ENCODE peak calls at places on chromosomes 11 and 22, in eight cellular contexts. K is AG04450, S is MCF 10A, B is endodermal cell, W is fibroblast of mammary gland, C is coronary artery, G is heart right ventricle, U is progenitor cell of endocrine pancreas. V is an unnamed sample.

GRCh38 chr11:59413646-59414045 is 12.6 kb downstream of the OR5A2 start:
- DNase-seq in K (no peak), B (no peak), S (no peak), C (no peak), G (no peak), U (no peak), W (no peak), V (no peak)

GRCh38 chr22:25903294-25903693 is 161.3 kb downstream of the MYO18B start:
- DNase-seq in G (no peak), B (peak), U (no peak), K (no peak), S (no peak), C (no peak), W (no peak), V (peak)

GRCh38 chr11:134374171-134374570 is 37.9 kb downstream of the B3GAT1 start:
- DNase-seq in G (no peak), B (no peak), W (no peak), K (no peak), S (no peak), C (no peak), U (no peak), V (no peak)

GRCh38 chr11:63813563-63814382 is 517 bp downstream of the SPINDOC start:
- DNase-seq in C (no peak), K (no peak), W (peak), G (peak), U (peak), S (peak), B (peak), V (peak)

GRCh38 chr22:24434472-24435322 is 7.3 kb downstream of the ADORA2A start:
- DNase-seq in C (peak), U (no peak), B (peak), G (no peak), K (no peak), W (no peak), S (no peak), V (no peak)

GRCh38 chr11:16001899-16002426 is 354.4 kb downstream of the SOX6 start:
- DNase-seq in B (no peak), G (no peak), S (peak), K (peak), C (no peak), W (peak), U (no peak), V (no peak)

GRCh38 chr22:44151661-44152060 is 29.1 kb upstream of the PARVG start:
- DNase-seq in S (peak), U (no peak), B (no peak), G (no peak), W (peak), K (peak), C (no peak), V (no peak)

GRCh38 chr11:128095459-128096096 is 491.8 kb downstream of the ETS1 start:
- DNase-seq in G (no peak), W (peak), S (peak), U (no peak), K (peak), B (no peak), C (no peak), V (no peak)

GRCh38 chr11:86274503-86274902 is 27.5 kb upstream of the HIKESHI start:
- DNase-seq in G (no peak), C (no peak), K (no peak), S (peak), U (no peak), B (peak), W (no peak), V (no peak)

GRCh38 chr11:124481365-124482323 is 36.1 kb upstream of the OR8B8 start:
- DNase-seq in C (no peak), K (peak), W (peak), S (peak), G (no peak), U (no peak), B (peak), V (no peak)

GRCh38 chr11:122655527-122656072 is at the start of gene UBASH3B:
- DNase-seq in S (peak), B (peak), K (no peak), W (peak), C (peak), G (peak), U (peak), V (peak)

GRCh38 chr11:122656073-122656630 is 630 bp downstream of the UBASH3B start:
- DNase-seq in G (peak), B (no peak), U (no peak), C (peak), S (peak), K (no peak), W (peak), V (peak)

GRCh38 chr11:122659676-122660571 is 4.4 kb downstream of the UBASH3B start:
- DNase-seq in G (no peak), B (no peak), U (no peak), S (no peak), W (no peak), K (no peak), C (no peak), V (no peak)

GRCh38 chr11:122653911-122654310 is 1.6 kb upstream of the UBASH3B start:
- DNase-seq in G (no peak), B (no peak), C (no peak), S (no peak), W (peak), K (no peak), U (no peak), V (no peak)

DNA sequence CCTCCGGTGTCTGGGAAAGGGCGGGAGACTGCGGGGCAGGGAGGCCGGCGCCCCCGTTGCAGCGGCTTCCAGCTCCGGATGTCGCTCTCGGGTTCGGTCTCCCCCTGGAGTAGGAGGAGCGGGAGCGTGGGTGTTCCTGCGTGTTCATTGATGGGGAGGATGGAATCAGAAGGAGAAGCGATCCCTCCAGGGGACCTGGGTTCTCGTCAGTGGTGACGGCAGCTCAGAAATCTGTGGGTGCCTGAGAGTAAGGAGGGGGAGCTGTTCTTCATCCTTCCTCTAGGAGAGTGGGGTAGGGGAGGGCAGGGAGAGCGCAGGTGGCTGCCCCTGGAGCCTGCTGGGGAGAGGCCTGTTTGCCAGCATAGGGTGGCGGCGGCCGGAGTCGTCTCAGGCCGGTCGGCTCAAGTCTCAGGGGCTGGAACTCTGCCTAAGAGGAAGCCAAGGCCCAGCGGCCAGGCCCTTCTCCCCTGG is 1.1 kb downstream of the UBASH3B start:
- DNase-seq in K (no peak), W (peak), U (peak), C (no peak), B (peak), G (peak), S (no peak), V (peak)
- TF ChIP-seq CTCF in K (peak), W (no peak), U (no peak), C (no peak), B (peak), G (no peak), S (no peak), V (no peak)

DNA sequence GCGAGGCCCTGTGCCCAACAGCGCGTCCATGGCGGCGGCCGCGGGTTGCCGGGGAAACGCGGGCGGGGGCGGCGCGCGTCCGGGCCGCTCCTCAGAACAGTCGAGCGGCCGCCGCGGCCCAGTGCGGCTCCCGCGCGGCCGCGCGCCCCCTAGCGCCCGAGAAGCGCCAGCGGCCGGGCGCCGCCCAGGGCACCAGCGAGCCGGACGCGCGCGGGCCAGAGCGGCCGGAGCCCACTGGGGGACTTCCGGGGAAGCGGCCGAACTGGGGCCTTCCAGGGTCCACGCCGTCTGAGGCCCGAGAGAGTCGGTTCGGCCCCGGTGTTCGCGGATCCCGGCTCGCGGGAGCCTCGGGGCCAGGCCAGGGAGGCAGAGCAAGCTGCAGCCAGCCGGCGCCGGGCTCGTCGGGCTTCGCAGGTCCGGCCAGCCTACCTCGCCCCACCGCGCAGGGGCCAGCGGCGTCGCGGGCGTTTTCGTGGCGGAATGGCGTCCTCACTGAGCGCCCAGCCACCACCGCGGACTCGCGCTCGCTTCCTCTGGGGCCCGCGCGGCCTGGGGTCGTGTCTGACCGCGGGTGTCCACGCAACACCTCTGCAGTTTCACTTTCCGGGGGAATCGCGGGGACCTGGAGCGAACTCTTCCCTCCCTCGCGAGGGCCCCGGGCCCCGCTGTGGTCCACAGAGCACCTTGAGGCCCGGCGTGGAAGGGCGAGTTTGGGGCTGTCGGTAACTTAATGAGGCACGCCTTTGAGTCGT is at the start of gene DENND6B:
- DNase-seq in S (peak), G (peak), W (peak), U (peak), K (peak), C (peak), B (peak), V (peak)
- TF ChIP-seq CTCF in S (peak), G (peak), W (no peak), U (peak), K (no peak), C (peak), B (peak), V (peak)

GRCh38 chr22:34105461-34106062 is 185.3 kb upstream of the LARGE1 start:
- DNase-seq in C (no peak), B (peak), W (peak), G (peak), K (no peak), S (peak), U (peak), V (peak)
- TF ChIP-seq CTCF in C (no peak), B (peak), W (no peak), G (peak), K (no peak), S (no peak), U (peak), V (peak)

GRCh38 chr11:118870396-118871343 is 13.0 kb upstream of the CXCR5 start:
- DNase-seq in B (peak), W (peak), K (no peak), U (no peak), G (peak), S (no peak), C (peak), V (peak)
- TF ChIP-seq CTCF in B (no peak), W (peak), K (peak), U (no peak), G (peak), S (no peak), C (no peak), V (no peak)

GRCh38 chr11:71370020-71370747 is 78.0 kb downstream of the DHCR7 start:
- DNase-seq in W (no peak), S (no peak), K (no peak), B (no peak), U (no peak), C (no peak), G (no peak), V (no peak)

GRCh38 chr11:71373791-71374454 is 74.3 kb downstream of the DHCR7 start:
- DNase-seq in C (no peak), U (no peak), S (no peak), G (no peak), W (no peak), B (no peak), K (no peak), V (no peak)

GRCh38 chr11:71370895-71371673 is 77.1 kb downstream of the DHCR7 start:
- DNase-seq in W (no peak), C (no peak), K (no peak), U (no peak), B (peak), S (no peak), G (no peak), V (no peak)

GRCh38 chr11:71371674-71372069 is 76.5 kb downstream of the DHCR7 start:
- DNase-seq in C (no peak), W (no peak), G (no peak), K (no peak), U (no peak), S (no peak), B (no peak), V (no peak)

DNA sequence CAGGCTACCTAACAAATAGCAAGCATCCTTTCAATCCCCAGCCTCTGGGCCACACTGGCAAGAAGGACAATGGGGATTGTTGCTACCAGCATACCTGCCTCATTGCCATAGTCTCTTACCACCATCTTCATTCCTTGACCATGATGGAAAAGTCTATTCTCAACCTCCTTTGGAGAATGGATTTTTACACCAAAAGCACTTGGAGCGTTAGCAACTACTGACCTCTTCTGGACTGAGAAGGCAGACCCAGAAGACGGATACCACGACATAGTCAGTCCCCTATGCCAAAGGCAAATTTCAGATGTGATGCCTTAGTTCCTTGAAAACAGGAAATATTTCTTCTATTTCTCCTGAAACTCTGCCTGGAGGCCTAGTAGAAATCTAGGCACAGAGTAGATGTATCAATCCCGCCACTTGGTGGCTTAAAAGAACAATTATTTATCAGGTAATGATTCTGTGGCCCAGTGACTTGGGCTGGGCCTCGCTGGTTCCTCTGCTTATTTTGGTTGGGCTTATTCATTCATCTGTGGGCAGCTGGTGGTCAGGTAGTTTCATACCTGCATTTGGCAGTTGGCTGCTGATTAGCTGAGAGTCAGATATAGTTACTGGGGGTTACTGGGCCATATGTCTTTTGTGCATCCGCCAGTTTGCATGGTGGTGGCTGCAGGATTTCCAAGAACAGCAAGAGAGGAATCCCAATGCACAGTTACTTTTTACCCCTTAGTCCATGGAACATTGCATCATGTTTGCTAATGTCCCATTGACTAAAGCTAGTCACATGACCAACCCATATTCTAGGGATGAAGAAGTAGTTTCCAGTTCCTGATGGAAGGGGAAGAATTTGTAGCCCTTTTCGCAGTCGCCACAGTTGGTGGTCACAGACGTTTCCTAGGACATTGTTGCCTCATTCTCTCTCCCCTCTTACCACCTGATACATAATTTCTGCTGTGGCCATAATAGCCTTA is 75.2 kb downstream of the DHCR7 start:
- DNase-seq in B (no peak), G (no peak), U (no peak), W (peak), C (no peak), K (peak), S (peak), V (no peak)
- TF ChIP-seq CTCF in B (peak), G (peak), U (peak), W (peak), C (no peak), K (peak), S (peak), V (peak)

GRCh38 chr22:45192701-45193187 is 29.0 kb downstream of the NUP50 start:
- DNase-seq in U (no peak), W (no peak), S (no peak), K (no peak), C (no peak), B (peak), G (no peak), V (no peak)
- TF ChIP-seq CTCF in U (no peak), W (peak), S (no peak), K (peak), C (no peak), B (peak), G (peak), V (peak)

GRCh38 chr11:13336246-13336873 is 58.8 kb downstream of the BMAL1 start:
- DNase-seq in K (no peak), W (no peak), B (no peak), S (peak), C (no peak), G (no peak), U (no peak), V (no peak)
- TF ChIP-seq CTCF in K (no peak), W (no peak), B (no peak), S (no peak), C (no peak), G (no peak), U (no peak), V (no peak)

V was measured in neural crest cell.